ENCODE peak calls at places on chromosomes 4 and X, in four cellular contexts. B is AG04450, L is heart right ventricle, V is IMR-90. D is an unnamed sample.

GRCh38 chr4:77073106-77073858 is 2.5 kb downstream of the CCNI start:
- DNase-seq in L (no peak), B (no peak), V (peak), D (peak)

GRCh38 chr4:163344147-163345050 is 707 bp downstream of the NPY5R start:
- DNase-seq in L (peak), V (no peak), B (no peak), D (no peak)

GRCh38 chrX:22325091-22325490 is 52.4 kb downstream of the CBLL2 start:
- DNase-seq in L (no peak), V (peak), B (no peak), D (peak)

GRCh38 chr4:177450421-177451107 is 8.3 kb upstream of the AGA start:
- DNase-seq in V (peak), L (no peak), B (no peak), D (peak)

GRCh38 chr4:156672924-156673323 is 298.7 kb downstream of the PDGFC start:
- DNase-seq in B (no peak), V (no peak), L (no peak), D (peak)

GRCh38 chr4:159384017-159384416 is 281.1 kb downstream of the RAPGEF2 start:
- DNase-seq in V (no peak), B (no peak), L (no peak), D (no peak)

GRCh38 chrX:70525733-70526132 is 81.1 kb downstream of the DLG3 start:
- DNase-seq in V (no peak), B (no peak), L (no peak), D (no peak)

GRCh38 chr4:25551608-25552007 is 104.0 kb upstream of the SLC34A2 start:
- DNase-seq in V (no peak), B (no peak), L (no peak), D (no peak)

GRCh38 chr4:165398570-165398969 is 19.8 kb downstream of the CPE start:
- DNase-seq in L (no peak), B (no peak), V (peak), D (peak)

GRCh38 chr4:183142566-183143545 is 43.8 kb downstream of the WWC2 start:
- DNase-seq in L (peak), V (peak), B (no peak), D (peak)

GRCh38 chr4:7476820-7477219 is 42.1 kb upstream of the PSAPL1 start:
- DNase-seq in L (no peak), V (no peak), B (no peak), D (no peak)

DNA sequence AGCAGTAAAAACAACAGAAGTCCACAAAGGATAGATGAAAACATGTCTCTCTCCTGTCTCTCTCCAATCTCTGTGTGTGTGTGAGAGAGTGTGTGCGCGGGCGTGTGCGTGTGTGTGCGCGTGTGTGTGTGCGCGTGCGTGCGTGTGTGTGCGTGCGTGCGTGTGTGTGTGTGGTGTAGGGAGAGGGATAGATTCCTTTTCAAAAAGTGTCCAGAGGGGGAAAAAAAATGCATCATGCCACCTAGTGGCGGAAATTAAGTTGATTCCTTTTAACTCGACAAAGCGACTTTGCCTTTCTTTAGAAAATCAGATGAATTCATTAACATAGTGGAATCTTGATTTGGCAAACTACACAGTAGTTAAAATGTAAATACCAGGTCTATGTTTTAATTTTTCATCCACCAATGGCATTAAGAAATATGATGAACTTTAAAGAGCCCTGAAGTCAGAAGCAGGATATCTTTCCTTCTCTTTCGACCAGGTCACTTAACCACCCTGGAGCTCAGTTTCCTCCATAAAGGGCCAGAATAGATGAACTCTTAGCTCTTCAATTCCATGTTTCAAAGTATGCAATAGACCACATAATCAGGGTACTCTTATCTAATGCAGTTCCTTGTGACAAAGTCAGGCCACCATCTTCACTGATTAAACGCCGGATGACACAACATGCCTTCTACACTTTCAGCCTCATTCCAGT is 162.9 kb downstream of the FBXO8 start:
- DNase-seq in B (peak), V (peak), L (peak), D (peak)
- H3K4me3 ChIP-seq in B (peak), V (peak), L (peak), D (peak)

DNA sequence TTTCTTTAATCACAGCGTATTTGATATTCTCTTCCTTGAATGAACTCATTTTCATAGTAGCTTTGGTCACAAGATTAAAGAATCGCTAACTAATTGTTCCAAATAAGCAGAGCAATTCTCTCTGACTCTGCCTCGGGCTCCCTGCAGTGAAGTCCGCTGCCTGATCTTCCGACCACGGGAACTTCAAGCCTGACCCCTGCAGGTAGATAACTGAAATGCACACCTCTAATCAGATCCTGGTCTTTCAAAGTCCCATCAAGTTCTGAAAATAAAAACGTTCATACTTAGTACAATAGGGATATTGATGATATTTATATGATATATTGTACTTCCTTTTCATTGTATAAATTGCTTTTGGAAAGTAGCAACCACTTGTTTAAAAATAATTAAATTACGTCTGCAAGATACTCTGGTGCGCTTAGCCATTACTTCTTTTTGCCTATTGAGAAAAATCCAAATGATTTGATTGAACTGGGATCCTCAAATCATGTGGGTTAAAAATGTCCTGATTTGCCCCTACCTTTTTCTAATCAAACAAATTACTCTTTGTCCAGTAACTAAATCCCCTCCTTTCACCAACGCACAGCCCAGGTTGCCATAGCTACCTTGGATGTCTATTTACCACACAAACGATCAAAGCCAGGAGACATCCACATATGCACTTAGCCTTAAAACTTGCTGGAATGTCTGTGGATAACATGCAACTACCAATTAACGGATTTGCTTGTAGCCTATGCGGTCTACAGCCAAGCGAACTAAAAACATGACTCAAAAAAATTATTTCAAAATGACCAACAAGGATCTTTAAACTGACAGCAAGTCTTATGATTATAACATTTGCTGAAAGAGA is 4.2 kb downstream of the MID1 start:
- DNase-seq in L (peak), B (no peak), V (peak), D (peak)
- TF ChIP-seq CTCF in L (peak), B (peak), V (peak), D (peak)

DNA sequence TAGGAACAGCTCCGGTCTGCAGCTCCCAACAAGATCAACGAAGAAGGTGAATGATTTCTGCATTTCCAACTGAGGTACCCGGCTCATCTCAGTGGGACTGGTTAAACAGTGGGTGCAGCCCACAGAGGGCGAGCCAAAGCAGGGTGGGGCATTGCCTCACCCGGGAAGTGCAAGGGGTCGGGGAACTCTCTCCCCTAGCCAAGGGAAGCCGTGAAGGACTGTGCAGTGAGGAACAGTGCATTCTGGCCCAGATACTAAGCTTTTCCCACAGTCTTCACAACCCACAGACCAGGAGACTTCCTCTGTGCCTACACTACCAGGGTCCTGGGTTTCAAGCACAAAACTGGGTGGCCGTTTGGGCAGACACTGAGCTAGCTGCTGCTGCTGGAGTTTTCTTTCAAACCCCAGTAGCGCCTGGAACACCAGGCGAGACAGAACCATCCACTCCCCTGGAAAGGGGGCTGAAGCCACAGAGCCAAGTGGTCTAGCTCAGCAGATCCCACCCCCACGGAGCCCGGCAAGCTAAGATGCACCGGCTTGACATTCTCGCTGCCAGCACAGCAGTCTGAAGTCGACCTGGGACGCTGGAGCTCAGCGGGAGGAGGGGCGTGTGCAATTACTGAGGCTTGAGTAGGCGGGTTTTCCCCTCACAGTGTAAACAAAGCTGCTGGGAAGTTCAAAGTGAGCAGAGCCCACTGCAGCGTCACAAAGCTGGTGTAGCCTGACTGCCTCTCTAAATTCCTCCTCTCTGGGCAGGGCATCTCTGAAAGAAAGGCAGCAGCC is 84.6 kb downstream of the THOC2 start:
- DNase-seq in L (no peak), B (peak), V (peak), D (peak)
- H3K4me3 ChIP-seq in L (no peak), B (peak), V (no peak), D (no peak)

GRCh38 chr4:73870260-73870659 is 1.1 kb downstream of the CXCL1 start:
- DNase-seq in L (no peak), B (no peak), V (no peak), D (no peak)

GRCh38 chr4:73868206-73869129 is 725 bp upstream of the CXCL1 start:
- DNase-seq in V (no peak), B (no peak), L (no peak), D (no peak)

GRCh38 chr4:73867783-73868182 is 1.4 kb upstream of the CXCL1 start:
- DNase-seq in L (no peak), V (no peak), B (no peak), D (no peak)

GRCh38 chr4:73870778-73871177 is 1.6 kb downstream of the CXCL1 start:
- DNase-seq in L (no peak), B (no peak), V (no peak), D (peak)

GRCh38 chr4:73869130-73870055 is at the start of gene CXCL1:
- DNase-seq in B (no peak), V (no peak), L (peak), D (no peak)
- TF ChIP-seq CTCF in B (no peak), V (peak), L (no peak), D (no peak)

GRCh38 chr4:100926039-100926717 is 408.4 kb upstream of the EMCN start:
- DNase-seq in V (no peak), L (no peak), B (no peak), D (no peak)
- H3K4me3 ChIP-seq in V (no peak), L (no peak), B (no peak), D (no peak)

DNA sequence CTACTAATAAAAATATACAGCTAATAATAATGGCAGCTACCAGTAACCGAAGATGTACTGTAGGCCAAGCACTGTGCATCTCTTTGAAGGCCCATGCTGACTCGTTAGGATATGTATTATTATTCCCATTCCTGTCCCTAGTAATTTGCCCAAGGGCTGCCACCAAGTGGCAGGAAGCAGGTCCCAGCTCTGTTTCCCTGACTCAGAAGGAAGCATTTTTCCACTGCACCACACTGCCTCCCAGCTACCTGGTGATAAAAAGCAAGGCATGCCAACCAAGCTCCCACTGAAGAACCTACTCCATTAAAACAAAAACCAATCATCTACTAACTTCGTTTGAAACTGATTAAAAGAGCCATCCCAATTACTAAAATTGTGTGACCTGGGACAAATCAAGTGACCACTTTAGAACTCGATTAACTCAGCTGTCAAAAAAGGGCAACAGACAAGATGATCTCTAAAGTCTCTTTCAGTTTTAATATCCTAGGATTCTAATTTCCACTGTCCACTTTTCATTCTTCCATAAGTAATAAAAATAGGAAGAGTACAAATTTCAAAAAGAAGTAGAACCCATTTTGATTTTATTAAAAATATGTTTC is 24.3 kb upstream of the PGM2 start:
- DNase-seq in L (no peak), V (peak), B (no peak), D (peak)
- TF ChIP-seq CTCF in L (no peak), V (peak), B (peak), D (peak)

GRCh38 chr4:84804126-84804525 is 162.4 kb downstream of the WDFY3 start:
- DNase-seq in V (peak), L (no peak), B (no peak), D (peak)
- H3K4me3 ChIP-seq in V (no peak), L (no peak), B (no peak), D (no peak)

DNA sequence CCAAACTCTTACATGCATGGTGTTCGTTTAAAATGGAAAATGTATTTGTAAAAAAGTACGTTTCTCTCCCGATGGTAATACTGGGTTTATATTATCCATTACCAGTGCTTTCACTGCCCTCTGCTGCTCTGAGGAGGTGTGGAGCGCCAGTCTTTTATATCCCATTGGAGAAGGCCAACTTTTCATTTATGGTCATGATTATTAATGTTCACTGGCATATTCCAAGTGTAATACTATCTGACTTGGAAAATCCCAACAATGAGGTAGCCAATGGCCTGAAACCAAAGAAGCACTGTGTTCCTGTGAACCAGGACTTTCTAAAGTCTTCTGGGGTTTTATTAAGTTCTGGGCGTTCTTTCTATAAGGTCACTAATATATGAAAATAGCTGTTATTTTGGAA is 80.7 kb downstream of the SYNPO2 start:
- DNase-seq in B (no peak), V (peak), L (peak), D (peak)
- TF ChIP-seq CTCF in B (peak), V (peak), L (no peak), D (peak)

GRCh38 chr4:140253556-140254027 is 99.6 kb upstream of the MAML3 start:
- DNase-seq in V (no peak), L (no peak), B (no peak), D (no peak)
- H3K4me3 ChIP-seq in V (no peak), L (no peak), B (no peak), D (no peak)

GRCh38 chrX:47212381-47213293 is 5.8 kb upstream of the CDK16 start:
- DNase-seq in B (no peak), L (no peak), V (no peak), D (no peak)

GRCh38 chrX:47208108-47208507 is 10.4 kb upstream of the CDK16 start:
- DNase-seq in B (no peak), L (no peak), V (no peak), D (no peak)

GRCh38 chrX:47214435-47215077 is 3.9 kb upstream of the CDK16 start:
- DNase-seq in V (no peak), L (no peak), B (no peak), D (no peak)

GRCh38 chrX:47209508-47210238 is 8.8 kb upstream of the CDK16 start:
- DNase-seq in L (no peak), V (no peak), B (no peak), D (no peak)

GRCh38 chrX:47210661-47211425 is 7.6 kb upstream of the CDK16 start:
- DNase-seq in V (no peak), B (no peak), L (no peak), D (no peak)
- TF ChIP-seq CTCF in V (no peak), B (no peak), L (no peak), D (no peak)